ENCODE peak calls at places on chromosomes 11 and 22, in nine cellular contexts. J, V, B, I, K, D, W, G and C are unnamed samples.

GRCh38 chr22:40088818-40089217 is 88.9 kb upstream of the TNRC6B start:
- DNase-seq in V (no peak), I (no peak), W (no peak), D (no peak), B (no peak), K (no peak), J (no peak), G (no peak), C (no peak)

GRCh38 chr11:43547900-43548381 is 132.6 kb upstream of the HSD17B12 start:
- DNase-seq in D (no peak), I (no peak), K (peak), G (no peak), V (no peak), B (no peak), J (no peak), W (no peak), C (no peak)

GRCh38 chr11:31986201-31986889 is 104.5 kb upstream of the RCN1 start:
- DNase-seq in V (no peak), G (no peak), W (no peak), J (no peak), B (no peak), D (no peak), I (no peak), K (no peak), C (no peak)

GRCh38 chr11:88405853-88406252 is 68.3 kb upstream of the CTSC start:
- DNase-seq in J (no peak), I (no peak), D (no peak), B (no peak), W (no peak), K (no peak), V (no peak), G (no peak), C (no peak)

GRCh38 chr11:95849087-95849825 is 59.0 kb downstream of the CEP57 start:
- DNase-seq in J (peak), I (peak), G (peak), D (no peak), W (no peak), B (peak), K (peak), V (no peak), C (peak)

GRCh38 chr11:83051760-83052671 is 19.7 kb downstream of the RAB30 start:
- DNase-seq in B (no peak), D (no peak), G (peak), K (no peak), I (no peak), W (no peak), V (no peak), J (peak), C (no peak)

GRCh38 chr22:24506802-24507438 is 11.8 kb downstream of the UPB1 start:
- DNase-seq in I (no peak), G (no peak), B (no peak), V (no peak), D (no peak), W (no peak), J (no peak), K (no peak), C (no peak)

GRCh38 chr11:297666-298405 is 1.5 kb downstream of the IFITM5 start:
- DNase-seq in W (peak), J (no peak), I (no peak), D (no peak), K (peak), V (peak), G (no peak), B (no peak), C (no peak)

GRCh38 chr11:123473941-123474668 is 44.0 kb downstream of the GRAMD1B start:
- DNase-seq in I (no peak), K (no peak), B (no peak), W (no peak), D (no peak), V (no peak), G (no peak), J (no peak), C (no peak)

GRCh38 chr11:84719935-84720577 is 907.1 kb downstream of the DLG2 start:
- DNase-seq in V (no peak), W (peak), K (no peak), D (no peak), G (no peak), I (peak), B (no peak), J (peak), C (peak)
- H3K4me3 ChIP-seq in V (peak), W (peak), K (peak), D (no peak), G (peak), I (peak), B (peak), J (peak), C (peak)

GRCh38 chr11:66593650-66594049 is 665 bp downstream of the CCS start:
- DNase-seq in W (no peak), I (no peak), K (no peak), B (no peak), J (no peak), G (no peak), V (no peak), D (no peak), C (no peak)
- H3K27ac ChIP-seq in W (peak), I (peak), K (peak), B (no peak), J (no peak), G (peak), V (peak), D (peak), C (peak)

DNA sequence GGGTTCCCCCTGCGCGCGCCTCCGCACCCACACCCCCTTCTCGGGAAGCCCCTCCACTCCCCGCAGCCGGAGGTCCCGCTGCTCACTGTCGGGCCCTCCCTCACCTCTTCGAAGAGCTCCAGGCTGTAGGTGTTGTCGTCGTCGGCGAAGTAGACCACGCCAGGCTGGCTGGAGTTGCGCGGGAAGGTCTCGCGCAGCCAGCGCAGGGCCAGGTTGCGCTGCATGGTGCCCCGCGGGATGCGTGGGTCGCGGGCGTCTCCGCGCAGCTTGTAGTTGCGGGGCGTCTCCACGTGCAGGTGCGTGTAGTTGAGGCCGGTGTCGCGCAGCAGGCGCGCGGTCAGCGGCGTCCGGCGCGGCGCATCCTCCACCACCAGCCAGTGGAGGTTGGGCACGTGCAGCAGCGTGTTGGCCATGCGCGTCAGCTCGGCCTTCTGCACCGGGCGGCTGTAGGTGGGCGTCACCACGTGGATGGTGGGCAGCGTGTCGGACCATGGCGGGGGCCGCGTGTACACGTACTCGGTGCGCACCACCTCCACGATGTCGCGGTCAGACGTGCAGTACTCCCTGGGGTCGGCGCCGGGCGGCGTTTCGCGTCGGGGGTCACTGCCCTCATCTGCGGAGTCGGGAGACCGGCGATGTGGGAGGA is 28.3 kb downstream of the B3GAT1 start:
- DNase-seq in D (no peak), K (no peak), W (no peak), J (no peak), G (no peak), I (no peak), V (no peak), B (no peak), C (no peak)
- TF ChIP-seq CTCF in D (no peak), K (no peak), W (no peak), J (no peak), G (no peak), I (no peak), V (no peak), B (no peak), C (no peak)

GRCh38 chr22:20436309-20437252 is 1.0 kb downstream of the SCARF2 start:
- DNase-seq in W (peak), I (no peak), B (no peak), D (no peak), V (peak), J (peak), K (peak), G (no peak), C (no peak)

GRCh38 chr22:20438678-20439492 is 1.3 kb upstream of the SCARF2 start:
- DNase-seq in B (no peak), K (no peak), D (no peak), V (peak), J (peak), G (no peak), W (peak), I (no peak), C (peak)

GRCh38 chr22:20439556-20439927 is 1.9 kb upstream of the SCARF2 start:
- DNase-seq in K (no peak), D (no peak), W (peak), I (no peak), V (no peak), G (no peak), J (no peak), B (no peak), C (no peak)

GRCh38 chr22:20437253-20438065 is at the start of gene SCARF2:
- DNase-seq in K (peak), W (peak), G (no peak), I (peak), V (peak), D (no peak), J (peak), B (no peak), C (no peak)

DNA sequence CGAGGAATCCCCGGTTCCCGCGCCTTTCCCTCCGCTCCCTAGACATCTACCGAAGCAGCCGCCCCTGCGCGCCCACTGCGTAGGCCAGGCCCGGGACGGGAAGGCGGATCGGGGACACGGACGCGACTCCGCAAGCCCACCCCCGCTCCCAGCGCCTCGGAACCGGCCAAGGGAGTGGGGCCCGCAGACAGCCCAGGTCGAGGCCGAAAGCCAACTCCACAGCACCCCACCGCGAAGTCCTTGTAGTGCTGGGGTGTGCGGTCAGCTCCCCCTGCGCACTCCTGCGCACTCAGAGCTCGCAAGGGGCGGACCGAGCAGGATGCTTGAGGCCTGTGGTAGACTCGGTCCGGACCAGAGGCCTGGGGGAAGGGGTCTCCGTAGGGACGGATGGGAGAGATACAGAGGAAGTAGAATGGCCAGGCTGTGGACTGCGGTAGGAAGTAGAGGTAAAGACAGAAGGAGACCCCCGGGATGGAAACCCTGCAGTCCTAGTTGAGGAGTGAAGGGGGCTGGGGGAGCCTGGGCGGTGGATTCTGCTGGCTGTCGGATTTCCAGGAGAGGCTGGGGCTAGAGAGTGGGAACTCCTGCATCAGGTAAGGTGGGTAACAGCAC is 547 bp upstream of the SCARF2 start:
- DNase-seq in W (peak), D (no peak), G (no peak), B (no peak), I (no peak), K (peak), V (peak), J (no peak), C (no peak)
- H3K4me3 ChIP-seq in W (peak), D (peak), G (peak), B (no peak), I (peak), K (peak), V (peak), J (peak), C (peak)

GRCh38 chr22:23257889-23258825 is 77.8 kb downstream of the BCR start:
- DNase-seq in K (no peak), I (no peak), V (no peak), J (no peak), G (no peak), W (no peak), B (no peak), D (no peak), C (no peak)
- H3K27ac ChIP-seq in K (no peak), I (no peak), V (peak), J (no peak), G (no peak), W (no peak), B (no peak), D (no peak), C (no peak)

DNA sequence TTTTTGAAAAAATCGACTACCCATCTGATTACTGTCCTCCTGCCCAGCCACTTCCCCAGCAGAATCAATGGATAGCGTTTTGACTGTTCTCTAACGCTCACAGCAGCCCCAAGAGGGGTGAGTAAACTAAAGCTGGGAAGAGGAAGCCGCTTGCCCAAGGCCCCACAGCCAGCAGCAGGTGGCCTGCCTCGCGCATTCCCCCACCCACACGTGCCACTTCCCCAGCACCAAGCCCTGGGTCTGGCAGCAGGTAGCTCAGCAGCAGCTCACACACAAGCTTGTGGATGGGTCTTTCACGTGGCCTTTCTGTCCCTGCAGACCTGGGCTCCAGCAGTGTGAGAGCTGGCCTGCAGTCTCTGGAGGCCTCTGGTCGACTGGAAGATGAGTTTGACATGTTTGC is 34.3 kb downstream of the TOM1 start:
- DNase-seq in D (no peak), B (no peak), K (no peak), G (no peak), V (no peak), J (no peak), W (no peak), I (no peak), C (no peak)
- TF ChIP-seq CTCF in D (no peak), B (no peak), K (no peak), G (no peak), V (no peak), J (no peak), W (no peak), I (no peak), C (no peak)